ENCODE peak calls at places on chromosome 17, in four cellular contexts. X, N, W and M are unnamed samples.
A peak's percentile ranks its signal among the peaks of the same experiment; 100 is the strongest.

GRCh38 chr17:69179227-69179952 is 37.7 kb upstream of the ABCA6 start:
- DNase-seq in X (no peak), N (no peak), W (no peak), M (peak; percentile 6)

GRCh38 chr17:57557363-57557762 is 187.7 kb downstream of the CCDC182 start:
- DNase-seq in X (no peak), N (no peak), W (no peak), M (no peak)

GRCh38 chr17:44353656-44354331 is 8.7 kb downstream of the GRN start:
- DNase-seq in X (no peak), N (no peak), W (peak; percentile 54), M (no peak)

GRCh38 chr17:28097254-28097653 is 54.8 kb downstream of the NLK start:
- DNase-seq in X (no peak), N (no peak), W (no peak), M (no peak)

GRCh38 chr17:4710693-4711634 is 532 bp downstream of the ARRB2 start:
- DNase-seq in X (no peak), N (no peak), W (peak; percentile 22), M (no peak)

GRCh38 chr17:55660171-55660886 is 62.3 kb downstream of the TMEM100 start:
- DNase-seq in X (no peak), N (peak; percentile 9), W (no peak), M (no peak)

GRCh38 chr17:40311575-40311974 is 2.6 kb downstream of the RARA start:
- DNase-seq in X (no peak), N (no peak), W (peak; percentile 1), M (no peak)

GRCh38 chr17:73901249-73901648 is 257.0 kb upstream of the SDK2 start:
- DNase-seq in X (no peak), N (no peak), W (no peak), M (no peak)

GRCh38 chr17:20982589-20983358 is 60.0 kb downstream of the USP22 start:
- DNase-seq in X (no peak), N (no peak), W (no peak), M (no peak)

GRCh38 chr17:75047398-75048098 is 523 bp downstream of the KCTD2 start:
- DNase-seq in X (no peak), N (no peak), W (peak; percentile 44), M (no peak)

GRCh38 chr17:47192549-47192948 is 3.5 kb upstream of the CDC27 start:
- DNase-seq in X (no peak), N (no peak), W (no peak), M (no peak)

GRCh38 chr17:76547183-76547641 is 7.4 kb downstream of the PRCD start:
- DNase-seq in X (peak; percentile 76), N (peak; percentile 74), W (peak; percentile 67), M (peak; percentile 72)

GRCh38 chr17:17714261-17714866 is 33.1 kb downstream of the RAI1 start:
- DNase-seq in X (no peak), N (no peak), W (no peak), M (no peak)

GRCh38 chr17:40363480-40363838 is 1.1 kb downstream of the GJD3 start:
- DNase-seq in X (no peak), N (no peak), W (peak; percentile 46), M (peak; percentile 63)

GRCh38 chr17:59565959-59566324 is 532 bp downstream of the DHX40 start:
- DNase-seq in X (peak; percentile 78), N (peak; percentile 80), W (peak; percentile 50), M (peak; percentile 86)

GRCh38 chr17:77948690-77949114 is 9.8 kb upstream of the TNRC6C start:
- DNase-seq in X (no peak), N (peak; percentile 53), W (no peak), M (peak; percentile 57)

GRCh38 chr17:18139949-18140348 is 31.4 kb downstream of the MYO15A start:
- DNase-seq in X (peak; percentile 48), N (peak; percentile 39), W (peak; percentile 31), M (peak; percentile 57)

GRCh38 chr17:40313660-40314556 is 4.9 kb downstream of the RARA start:
- DNase-seq in X (no peak), N (no peak), W (peak; percentile 5), M (peak; percentile 61)

GRCh38 chr17:75783069-75783783 is 1.4 kb upstream of the UNK start:
- DNase-seq in X (no peak), N (peak; percentile 52), W (no peak), M (peak; percentile 59)

GRCh38 chr17:22266231-22266630 is 573.9 kb downstream of the KCNJ18 start:
- DNase-seq in X (peak; percentile 64), N (no peak), W (no peak), M (no peak)

GRCh38 chr17:81325057-81325973 is 30.2 kb upstream of the SLC38A10 start:
- DNase-seq in X (no peak), N (no peak), W (no peak), M (no peak)

GRCh38 chr17:73824321-73824720 is 180.1 kb upstream of the SDK2 start:
- DNase-seq in X (no peak), N (no peak), W (no peak), M (no peak)

GRCh38 chr17:80991645-80992076 is at the start of gene CHMP6:
- DNase-seq in X (peak; percentile 89), N (peak; percentile 60), W (peak; percentile 69), M (peak; percentile 87)

GRCh38 chr17:77423589-77424451 is 283.1 kb downstream of the SEC14L1 start:
- DNase-seq in X (no peak), N (no peak), W (no peak), M (peak; percentile 68)

GRCh38 chr17:80986046-80986445 is 5.6 kb upstream of the CHMP6 start:
- DNase-seq in X (no peak), N (no peak), W (no peak), M (no peak)

GRCh38 chr17:83179378-83179777 is 100.0 kb downstream of the METRNL start:
- DNase-seq in X (no peak), N (no peak), W (peak; percentile 4), M (no peak)

GRCh38 chr17:82776454-82776853 is 24.6 kb downstream of the TBCD start:
- DNase-seq in X (no peak), N (no peak), W (no peak), M (no peak)

GRCh38 chr17:50298018-50298417 is 23.8 kb downstream of the TMEM92 start:
- DNase-seq in X (no peak), N (no peak), W (no peak), M (no peak)

GRCh38 chr17:60832206-60832605 is 154.6 kb downstream of the BCAS3 start:
- DNase-seq in X (no peak), N (no peak), W (no peak), M (no peak)

GRCh38 chr17:21602176-21602575 is 90.1 kb upstream of the KCNJ18 start:
- DNase-seq in X (no peak), N (no peak), W (no peak), M (no peak)

GRCh38 chr17:61338000-61338864 is 61.4 kb upstream of the TBX2 start:
- DNase-seq in X (no peak), N (peak; percentile 50), W (no peak), M (peak; percentile 60)

GRCh38 chr17:77740481-77740880 is 218.0 kb upstream of the TNRC6C start:
- DNase-seq in X (no peak), N (no peak), W (peak; percentile 5), M (no peak)

GRCh38 chr17:44971776-44972483 is 3.8 kb upstream of the C1QL1 start:
- DNase-seq in X (no peak), N (no peak), W (peak; percentile 65), M (no peak)

GRCh38 chr17:66664336-66664735 is 170.6 kb upstream of the CACNG5 start:
- DNase-seq in X (no peak), N (no peak), W (no peak), M (no peak)

GRCh38 chr17:66663041-66663494 is 171.8 kb upstream of the CACNG5 start:
- DNase-seq in X (peak; percentile 24), N (no peak), W (no peak), M (no peak)

GRCh38 chr17:66661857-66662256 is 173.1 kb upstream of the CACNG5 start:
- DNase-seq in X (no peak), N (no peak), W (no peak), M (no peak)

GRCh38 chr17:66662496-66662895 is 172.4 kb upstream of the CACNG5 start:
- DNase-seq in X (no peak), N (no peak), W (no peak), M (no peak)

GRCh38 chr17:66661411-66661843 is 173.5 kb upstream of the CACNG5 start:
- DNase-seq in X (peak; percentile 42), N (no peak), W (no peak), M (peak; percentile 47)
- TF ChIP-seq NR3C1 in X (no peak), N (no peak), W (no peak), M (no peak)

DNA sequence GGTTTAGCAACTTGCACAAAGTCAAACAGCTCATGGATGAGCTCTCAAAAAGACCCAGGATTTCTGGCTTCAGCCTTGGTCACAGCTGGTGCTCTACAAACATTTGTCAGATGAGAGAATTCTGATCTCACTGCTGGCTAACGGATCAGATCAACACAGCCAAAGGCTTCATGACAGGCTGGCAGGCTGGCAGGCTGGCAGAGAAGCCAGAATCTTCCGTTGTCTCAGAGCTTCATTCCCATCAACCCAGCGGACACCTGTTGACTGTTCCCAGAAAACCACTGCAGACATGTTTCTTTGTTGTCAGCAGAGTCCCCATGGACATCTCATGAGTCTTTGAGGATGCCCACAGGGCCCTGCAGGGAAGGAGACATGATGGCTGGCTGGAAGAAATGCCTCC is 303.8 kb upstream of the ASIC2 start:
- DNase-seq in X (no peak), N (no peak), W (no peak), M (no peak)
- TF ChIP-seq NR3C1 in X (no peak), N (no peak), W (no peak), M (no peak)

GRCh38 chr17:53336281-53336680 is 486.4 kb upstream of the KIF2B start:
- DNase-seq in X (no peak), N (no peak), W (no peak), M (no peak)
- TF ChIP-seq NR3C1 in X (no peak), N (no peak), W (no peak), M (no peak)

DNA sequence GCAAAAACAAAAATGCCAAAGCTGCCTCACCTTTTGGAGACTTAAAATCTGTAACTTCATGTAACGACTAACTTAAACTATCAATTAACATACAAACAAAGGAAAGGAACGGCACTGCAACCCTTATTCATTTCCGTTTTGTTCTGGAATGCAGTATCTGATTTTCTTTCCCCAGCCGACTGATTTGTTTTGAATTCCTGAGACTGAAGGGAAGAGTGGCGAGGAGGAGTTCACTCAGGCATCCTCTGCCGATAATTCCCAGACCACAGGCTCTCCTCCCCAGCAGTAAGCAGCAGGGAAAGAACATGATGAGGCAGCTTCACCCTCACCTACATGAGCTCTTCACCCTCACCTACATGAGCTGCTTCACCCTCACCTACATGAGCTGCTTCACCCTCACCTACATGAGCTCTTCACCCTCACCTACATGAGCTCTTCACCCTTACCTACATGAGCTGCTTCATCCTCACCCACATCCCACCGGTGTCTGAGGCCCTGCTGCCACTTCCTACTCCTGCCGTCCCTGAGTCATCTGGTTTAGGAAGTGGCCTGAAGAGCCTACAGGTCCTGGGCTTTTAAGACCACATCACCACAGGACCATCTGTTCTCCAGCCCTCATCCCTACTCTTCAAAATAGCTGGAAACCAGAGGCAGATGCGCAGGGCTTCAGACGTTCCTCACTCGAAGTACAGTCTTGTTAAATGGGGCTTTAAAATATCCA is 168.0 kb upstream of the RPH3AL start:
- DNase-seq in X (no peak), N (no peak), W (no peak), M (no peak)
- TF ChIP-seq NR3C1 in X (no peak), N (no peak), W (no peak), M (no peak)